ENCODE peak calls at places on chromosomes 4 and X, in five cellular contexts. One of them, this sample, is unnamed.

GRCh38 chrX:78384486-78384885 is 57.1 kb upstream of the CYSLTR1 start:
- DNase-seq in GM23248: no peak
- DNase-seq in aorta: no peak
- DNase-seq in CD8-positive, alpha-beta T cell: no peak
- DNase-seq in T-helper 1 cell: no peak
- DNase-seq in this sample: no peak

GRCh38 chrX:129842510-129843208 is 1.0 kb downstream of the ZDHHC9 start:
- DNase-seq in GM23248: peak
- DNase-seq in CD8-positive, alpha-beta T cell: no peak
- DNase-seq in aorta: peak
- DNase-seq in T-helper 1 cell: no peak
- DNase-seq in this sample: peak

GRCh38 chr4:155353923-155354540 is 22.7 kb downstream of the MAP9 start:
- DNase-seq in T-helper 1 cell: no peak
- DNase-seq in GM23248: peak
- DNase-seq in CD8-positive, alpha-beta T cell: no peak
- DNase-seq in aorta: peak
- DNase-seq in this sample: peak

GRCh38 chrX:79290596-79290995 is 76.5 kb downstream of the ITM2A start:
- DNase-seq in GM23248: no peak
- DNase-seq in T-helper 1 cell: no peak
- DNase-seq in CD8-positive, alpha-beta T cell: no peak
- DNase-seq in aorta: no peak
- DNase-seq in this sample: no peak

GRCh38 chr4:19575959-19576358 is 675.7 kb upstream of the SLIT2 start:
- DNase-seq in CD8-positive, alpha-beta T cell: no peak
- DNase-seq in T-helper 1 cell: no peak
- DNase-seq in aorta: no peak
- DNase-seq in GM23248: no peak
- DNase-seq in this sample: no peak

GRCh38 chr4:139898293-139898692 is 232.7 kb downstream of the MGST2 start:
- DNase-seq in T-helper 1 cell: no peak
- DNase-seq in CD8-positive, alpha-beta T cell: no peak
- DNase-seq in GM23248: no peak
- DNase-seq in aorta: no peak
- DNase-seq in this sample: no peak

GRCh38 chr4:54384563-54384962 is 155.5 kb downstream of the PDGFRA start:
- DNase-seq in GM23248: peak
- DNase-seq in T-helper 1 cell: no peak
- DNase-seq in aorta: no peak
- DNase-seq in CD8-positive, alpha-beta T cell: no peak
- DNase-seq in this sample: no peak

GRCh38 chrX:2989565-2989964 is 16.8 kb upstream of the ARSH start:
- DNase-seq in T-helper 1 cell: no peak
- DNase-seq in aorta: no peak
- DNase-seq in GM23248: no peak
- DNase-seq in CD8-positive, alpha-beta T cell: no peak
- DNase-seq in this sample: no peak

GRCh38 chrX:56228914-56229313 is 3.2 kb upstream of the KLF8 start:
- DNase-seq in aorta: no peak
- DNase-seq in GM23248: peak
- DNase-seq in T-helper 1 cell: no peak
- DNase-seq in CD8-positive, alpha-beta T cell: no peak
- DNase-seq in this sample: no peak

GRCh38 chr4:8710946-8711345 is 118.4 kb downstream of the CPZ start:
- DNase-seq in GM23248: no peak
- DNase-seq in CD8-positive, alpha-beta T cell: no peak
- DNase-seq in T-helper 1 cell: no peak
- DNase-seq in aorta: no peak
- DNase-seq in this sample: no peak

GRCh38 chr4:100742045-100742444 is 224.2 kb upstream of the EMCN start:
- DNase-seq in GM23248: peak
- DNase-seq in CD8-positive, alpha-beta T cell: no peak
- DNase-seq in T-helper 1 cell: no peak
- DNase-seq in aorta: no peak
- DNase-seq in this sample: no peak

GRCh38 chrX:69289046-69289838 is 124.0 kb upstream of the PJA1 start:
- DNase-seq in GM23248: no peak
- DNase-seq in aorta: no peak
- DNase-seq in CD8-positive, alpha-beta T cell: no peak
- DNase-seq in T-helper 1 cell: no peak
- DNase-seq in this sample: no peak

GRCh38 chr4:3189459-3189858 is 59.5 kb upstream of the MSANTD1 start:
- DNase-seq in aorta: no peak
- DNase-seq in T-helper 1 cell: no peak
- DNase-seq in GM23248: no peak
- DNase-seq in CD8-positive, alpha-beta T cell: no peak
- DNase-seq in this sample: no peak

GRCh38 chr4:32140636-32141035 is 1420.5 kb downstream of the PCDH7 start:
- DNase-seq in CD8-positive, alpha-beta T cell: no peak
- DNase-seq in GM23248: no peak
- DNase-seq in aorta: no peak
- DNase-seq in T-helper 1 cell: no peak
- DNase-seq in this sample: no peak

GRCh38 chrX:43224496-43224895 is 431.6 kb upstream of the MAOA start:
- DNase-seq in CD8-positive, alpha-beta T cell: no peak
- DNase-seq in T-helper 1 cell: no peak
- DNase-seq in aorta: no peak
- DNase-seq in GM23248: no peak
- DNase-seq in this sample: no peak

GRCh38 chrX:3548743-3549441 is 164.6 kb downstream of the PRKX start:
- DNase-seq in CD8-positive, alpha-beta T cell: no peak
- DNase-seq in aorta: no peak
- DNase-seq in GM23248: peak
- DNase-seq in T-helper 1 cell: no peak
- DNase-seq in this sample: no peak

GRCh38 chr4:121428721-121429120 is 47.9 kb upstream of the QRFPR start:
- DNase-seq in CD8-positive, alpha-beta T cell: no peak
- DNase-seq in T-helper 1 cell: no peak
- DNase-seq in aorta: no peak
- DNase-seq in GM23248: peak
- DNase-seq in this sample: no peak

GRCh38 chr4:106985830-106986229 is 50.3 kb downstream of the DKK2 start:
- DNase-seq in aorta: no peak
- DNase-seq in T-helper 1 cell: no peak
- DNase-seq in GM23248: peak
- DNase-seq in CD8-positive, alpha-beta T cell: no peak
- DNase-seq in this sample: no peak

GRCh38 chr4:86338521-86338920 is 21.3 kb downstream of the MAPK10 start:
- DNase-seq in T-helper 1 cell: no peak
- DNase-seq in CD8-positive, alpha-beta T cell: no peak
- DNase-seq in aorta: no peak
- DNase-seq in GM23248: peak
- DNase-seq in this sample: no peak

GRCh38 chr4:23856630-23857029 is 33.2 kb downstream of the PPARGC1A start:
- DNase-seq in aorta: peak
- DNase-seq in CD8-positive, alpha-beta T cell: no peak
- DNase-seq in GM23248: no peak
- DNase-seq in T-helper 1 cell: no peak
- DNase-seq in this sample: peak

GRCh38 chrX:80223922-80224579 is 196.2 kb upstream of the TENT5D start:
- DNase-seq in T-helper 1 cell: no peak
- DNase-seq in aorta: no peak
- DNase-seq in GM23248: no peak
- DNase-seq in CD8-positive, alpha-beta T cell: no peak
- DNase-seq in this sample: no peak

GRCh38 chr4:110586137-110586850 is 36.6 kb downstream of the PITX2 start:
- DNase-seq in T-helper 1 cell: no peak
- DNase-seq in CD8-positive, alpha-beta T cell: no peak
- DNase-seq in aorta: no peak
- DNase-seq in GM23248: peak
- DNase-seq in this sample: no peak

GRCh38 chr4:184448828-184449227 is 25.5 kb downstream of the IRF2 start:
- DNase-seq in CD8-positive, alpha-beta T cell: no peak
- DNase-seq in GM23248: peak
- DNase-seq in aorta: peak
- DNase-seq in T-helper 1 cell: no peak
- DNase-seq in this sample: peak

GRCh38 chrX:41391606-41392005 is 55.5 kb upstream of the NYX start:
- DNase-seq in aorta: no peak
- DNase-seq in T-helper 1 cell: no peak
- DNase-seq in GM23248: no peak
- DNase-seq in CD8-positive, alpha-beta T cell: no peak
- DNase-seq in this sample: no peak

GRCh38 chrX:9935436-9935835 is 31.7 kb upstream of the CLDN34 start:
- DNase-seq in aorta: no peak
- DNase-seq in T-helper 1 cell: no peak
- DNase-seq in CD8-positive, alpha-beta T cell: no peak
- DNase-seq in GM23248: no peak
- DNase-seq in this sample: no peak

GRCh38 chrX:97704474-97704873 is 820.8 kb downstream of the RPA4 start:
- DNase-seq in aorta: no peak
- DNase-seq in T-helper 1 cell: no peak
- DNase-seq in GM23248: no peak
- DNase-seq in CD8-positive, alpha-beta T cell: no peak
- DNase-seq in this sample: no peak

GRCh38 chr4:186826866-186827541 is 103.3 kb upstream of the FAT1 start:
- DNase-seq in CD8-positive, alpha-beta T cell: no peak
- DNase-seq in aorta: no peak
- DNase-seq in GM23248: no peak
- DNase-seq in T-helper 1 cell: no peak
- DNase-seq in this sample: no peak

GRCh38 chr4:119025916-119026661 is 109.5 kb upstream of the MYOZ2 start:
- DNase-seq in T-helper 1 cell: no peak
- DNase-seq in GM23248: peak
- DNase-seq in CD8-positive, alpha-beta T cell: no peak
- DNase-seq in aorta: peak
- DNase-seq in this sample: no peak

GRCh38 chrX:39582091-39582490 is 515.7 kb downstream of the BCOR start:
- DNase-seq in aorta: no peak
- DNase-seq in T-helper 1 cell: no peak
- DNase-seq in CD8-positive, alpha-beta T cell: no peak
- DNase-seq in GM23248: no peak
- DNase-seq in this sample: no peak